ENCODE peak calls at places on chromosomes 3 and 15, in ten cellular contexts. Z is cardiac muscle cell, E is BE2C, P is fibroblast of lung, I is kidney, N is GM12865, K is choroid plexus epithelial cell, D is NB4, R is spleen, A is IMR-90. F is an unnamed sample.
A peak's percentile ranks its signal among the peaks of the same experiment; 100 is the strongest.

GRCh38 chr15:29066848-29067247 is 181.1 kb downstream of the APBA2 start:
- DNase-seq in Z (no peak), E (no peak), P (no peak), I (no peak), N (no peak), K (no peak), D (no peak), R (no peak), A (no peak), F (no peak)

GRCh38 chr15:84685304-84685703 is 27.3 kb upstream of the NMB start:
- DNase-seq in Z (peak; percentile 89), E (peak; percentile 18), P (peak; percentile 90), I (no peak), N (no peak), K (peak; percentile 91), D (peak; percentile 77), R (no peak), A (peak; percentile 82), F (no peak)

GRCh38 chr3:23232016-23232415 is 28.9 kb downstream of the UBE2E2 start:
- DNase-seq in Z (peak; percentile 36), E (no peak), P (no peak), I (no peak), N (no peak), K (no peak), D (no peak), R (no peak), A (no peak), F (no peak)

GRCh38 chr15:99408236-99409096 is 157.2 kb downstream of the LRRC28 start:
- DNase-seq in Z (peak; percentile 95), E (peak; percentile 58), P (peak; percentile 94), I (no peak), N (no peak), K (peak; percentile 91), D (no peak), R (no peak), A (peak; percentile 86), F (peak; percentile 84)

GRCh38 chr15:63218114-63218808 is 28.9 kb downstream of the RAB8B start:
- DNase-seq in Z (peak; percentile 66), E (no peak), P (peak; percentile 83), I (no peak), N (no peak), K (peak; percentile 87), D (no peak), R (no peak), A (peak; percentile 73), F (no peak)

GRCh38 chr3:24622138-24622537 is 127.5 kb upstream of the THRB start:
- DNase-seq in Z (no peak), E (no peak), P (no peak), I (no peak), N (no peak), K (no peak), D (no peak), R (no peak), A (no peak), F (no peak)

GRCh38 chr15:76149291-76149910 is 89.6 kb downstream of the TMEM266 start:
- DNase-seq in Z (no peak), E (no peak), P (peak; percentile 38), I (no peak), N (no peak), K (no peak), D (no peak), R (no peak), A (peak; percentile 67), F (no peak)

GRCh38 chr3:145191543-145191942 is 969.4 kb downstream of the PLOD2 start:
- DNase-seq in Z (peak; percentile 29), E (peak; percentile 26), P (no peak), I (no peak), N (no peak), K (no peak), D (no peak), R (no peak), A (no peak), F (no peak)

GRCh38 chr3:99242271-99242670 is 340.8 kb upstream of the DCBLD2 start:
- DNase-seq in Z (no peak), E (no peak), P (no peak), I (no peak), N (no peak), K (no peak), D (no peak), R (no peak), A (peak; percentile 80), F (peak; percentile 79)

GRCh38 chr3:99232696-99233095 is 331.2 kb upstream of the DCBLD2 start:
- DNase-seq in Z (no peak), E (no peak), P (no peak), I (no peak), N (no peak), K (no peak), D (no peak), R (no peak), A (peak; percentile 35), F (no peak)

GRCh38 chr3:99240700-99241099 is 339.2 kb upstream of the DCBLD2 start:
- DNase-seq in Z (no peak), E (no peak), P (no peak), I (no peak), N (no peak), K (no peak), D (no peak), R (no peak), A (no peak), F (no peak)

GRCh38 chr3:99236576-99236975 is 335.1 kb upstream of the DCBLD2 start:
- DNase-seq in Z (no peak), E (no peak), P (no peak), I (no peak), N (no peak), K (no peak), D (no peak), R (no peak), A (peak; percentile 25), F (no peak)
- TF ChIP-seq CTCF in Z (no peak), E (no peak), P (no peak), I (no peak), N (no peak), K (no peak), D (no peak), R (no peak), A (no peak), F (no peak)

GRCh38 chr15:39859609-39860008 is 60.5 kb downstream of the GPR176 start:
- DNase-seq in Z (no peak), E (no peak), P (no peak), I (no peak), N (no peak), K (no peak), D (no peak), R (no peak), A (no peak), F (no peak)

GRCh38 chr15:39854161-39854560 is 65.9 kb downstream of the GPR176 start:
- DNase-seq in Z (peak; percentile 53), E (no peak), P (no peak), I (no peak), N (no peak), K (peak; percentile 61), D (no peak), R (no peak), A (peak; percentile 60), F (no peak)

GRCh38 chr15:39856357-39856756 is 63.7 kb downstream of the GPR176 start:
- DNase-seq in Z (no peak), E (no peak), P (no peak), I (no peak), N (no peak), K (no peak), D (no peak), R (no peak), A (no peak), F (no peak)

GRCh38 chr15:39855400-39855799 is 64.7 kb downstream of the GPR176 start:
- DNase-seq in Z (peak; percentile 50), E (no peak), P (peak; percentile 40), I (no peak), N (no peak), K (peak; percentile 58), D (no peak), R (no peak), A (peak; percentile 36), F (no peak)

DNA sequence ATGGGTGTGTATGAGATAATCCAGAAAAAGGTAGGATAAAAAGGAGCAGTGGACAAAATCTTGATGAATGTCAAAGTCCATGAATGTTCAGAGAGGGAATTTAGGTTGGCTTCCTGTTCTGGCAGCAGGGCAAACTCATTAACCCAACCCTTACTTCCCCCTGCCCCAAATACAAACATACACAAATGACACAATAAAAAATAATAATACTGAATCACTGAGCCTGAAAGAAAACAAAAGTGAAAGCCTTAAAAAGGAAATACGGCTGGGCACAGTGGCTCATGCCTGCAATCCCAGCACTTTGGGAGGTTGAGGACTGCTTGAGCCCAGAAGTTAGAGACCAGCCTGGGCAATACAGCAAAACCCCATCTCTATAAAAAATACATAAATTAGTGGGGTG is 62.9 kb downstream of the GPR176 start:
- DNase-seq in Z (no peak), E (no peak), P (no peak), I (no peak), N (no peak), K (no peak), D (no peak), R (no peak), A (no peak), F (no peak)
- H3K4me3 ChIP-seq in Z (no peak overlapping the region), E (no peak overlapping the region), P (no peak overlapping the region), I (no peak overlapping the region), N (no peak overlapping the region), K (no peak overlapping the region), D (no peak overlapping the region), R (no peak overlapping the region), A (no peak overlapping the region), F (no peak overlapping the region)

DNA sequence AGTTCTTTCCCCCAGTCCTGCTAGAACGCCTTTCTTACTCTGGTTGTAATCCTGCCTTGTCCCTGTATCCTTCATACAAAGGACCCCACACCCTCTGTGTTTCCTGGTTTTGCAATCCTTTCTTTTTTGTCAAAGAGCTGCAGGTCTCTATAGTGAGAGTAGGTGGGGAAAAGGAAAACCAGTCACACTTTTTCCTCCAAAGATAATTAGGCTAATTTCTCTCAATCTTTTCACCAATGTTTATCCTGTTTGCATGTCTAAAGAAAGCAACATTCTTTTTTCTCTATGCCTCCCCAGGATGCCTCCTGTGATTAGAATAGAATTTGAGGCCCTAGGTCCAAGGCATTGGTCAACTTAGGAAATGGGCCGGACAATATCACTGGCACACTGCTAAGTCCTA is 25.4 kb downstream of the SEMA6D start:
- DNase-seq in Z (no peak), E (no peak), P (no peak), I (no peak), N (no peak), K (no peak), D (no peak), R (no peak), A (no peak), F (no peak)
- TF ChIP-seq CTCF in Z (no peak), E (no peak), P (no peak), I (no peak), N (no peak), K (no peak), D (no peak), R (no peak), A (no peak), F (no peak)

GRCh38 chr3:186367631-186368030 is 5.6 kb upstream of the DGKG start:
- DNase-seq in Z (no peak), E (no peak), P (no peak), I (no peak), N (no peak), K (no peak), D (no peak), R (no peak), A (no peak), F (no peak)

GRCh38 chr3:186362988-186363387 is 954 bp upstream of the DGKG start:
- DNase-seq in Z (no peak), E (no peak), P (no peak), I (no peak), N (no peak), K (no peak), D (no peak), R (no peak), A (no peak), F (no peak)

GRCh38 chr3:186366206-186366605 is 4.2 kb upstream of the DGKG start:
- DNase-seq in Z (no peak), E (no peak), P (no peak), I (no peak), N (no peak), K (no peak), D (peak; percentile 73), R (no peak), A (no peak), F (no peak)

GRCh38 chr3:186368164-186368563 is 6.1 kb upstream of the DGKG start:
- DNase-seq in Z (no peak), E (no peak), P (no peak), I (no peak), N (no peak), K (no peak), D (peak; percentile 62), R (no peak), A (no peak), F (no peak)

DNA sequence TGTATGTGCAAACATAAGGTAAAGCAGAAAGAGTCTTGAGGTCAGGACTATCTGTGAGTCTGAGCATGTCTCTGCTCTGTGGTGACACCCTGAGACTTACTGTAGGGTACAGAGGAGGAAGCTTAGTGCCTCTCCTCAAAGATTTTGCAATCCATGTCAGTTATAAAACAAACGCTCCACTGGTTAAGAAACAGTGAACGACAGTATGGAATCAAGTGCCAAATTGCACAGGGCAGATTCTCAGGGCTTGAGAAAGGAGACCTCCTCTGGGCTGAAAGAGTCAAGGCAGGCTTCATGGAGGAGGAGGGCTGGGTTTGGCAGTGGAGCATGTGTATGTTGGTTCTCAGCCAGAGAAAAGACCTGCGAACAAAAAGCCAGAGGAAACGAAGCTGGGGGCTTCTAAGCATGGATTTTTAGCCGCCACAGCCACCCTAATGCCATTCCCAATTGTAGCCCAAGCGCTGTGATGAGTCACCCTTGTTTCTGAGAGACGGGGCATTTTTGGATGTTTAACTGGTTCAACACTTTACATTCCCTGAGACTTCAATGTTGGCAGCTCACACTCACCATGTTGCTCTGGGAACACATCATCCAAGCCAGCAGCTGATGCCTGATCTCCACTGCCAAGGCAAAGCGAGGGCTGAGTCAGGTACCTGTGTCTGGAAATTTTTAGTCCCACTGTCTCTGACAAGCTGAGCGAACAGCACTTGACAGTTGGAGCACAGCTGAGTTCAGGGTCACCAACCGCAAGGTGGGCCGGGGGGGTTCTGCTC is 3.4 kb upstream of the DGKG start:
- DNase-seq in Z (no peak), E (no peak), P (no peak), I (no peak), N (no peak), K (no peak), D (peak; percentile 94), R (no peak), A (peak; percentile 4), F (no peak)
- H3K4me3 ChIP-seq in Z (no peak overlapping the region), E (no peak overlapping the region), P (no peak overlapping the region), I (no peak overlapping the region), N (no peak overlapping the region), K (no peak overlapping the region), D (peak overlapping the region; percentile 27), R (no peak overlapping the region), A (no peak overlapping the region), F (no peak overlapping the region)